ENCODE peak calls at places on chromosomes 7 and 10, in seven cellular contexts. T, Y, M, D, H, E and P are unnamed samples.

GRCh38 chr10:15120523-15120922 is 23.4 kb downstream of the RPP38 start:
- DNase-seq in H (no peak), T (no peak), D (no peak), Y (no peak), M (no peak), E (no peak), P (no peak)

GRCh38 chr10:102334106-102334505 is 61.4 kb upstream of the NFKB2 start:
- DNase-seq in D (peak; percentile 95), H (no peak), T (no peak), M (no peak), E (no peak), Y (no peak), P (no peak)

GRCh38 chr10:9709849-9710248 is 1307.8 kb upstream of the CELF2 start:
- DNase-seq in T (no peak), D (no peak), H (no peak), Y (no peak), E (no peak), M (no peak), P (no peak)

GRCh38 chr10:77927343-77928256 is 1.0 kb upstream of the DLG5 start:
- DNase-seq in H (no peak), M (no peak), Y (no peak), D (peak; percentile 50), E (no peak), T (no peak), P (peak; percentile 35)

GRCh38 chr7:11706666-11707605 is 125.1 kb downstream of the THSD7A start:
- DNase-seq in H (no peak), D (no peak), E (no peak), Y (no peak), M (peak; percentile 3), T (no peak), P (no peak)

GRCh38 chr10:132123606-132124005 is 57.9 kb downstream of the JAKMIP3 start:
- DNase-seq in T (peak; percentile 47), M (no peak), H (no peak), E (no peak), D (no peak), Y (no peak), P (no peak)

GRCh38 chr7:69630292-69630691 is 32.0 kb downstream of the AUTS2 start:
- DNase-seq in D (no peak), E (no peak), T (no peak), H (no peak), M (no peak), Y (no peak), P (peak; percentile 28)

GRCh38 chr10:113524120-113524519 is 28.7 kb upstream of the HABP2 start:
- DNase-seq in E (peak; percentile 11), Y (peak; percentile 23), H (no peak), T (no peak), M (no peak), D (peak; percentile 45), P (no peak)

GRCh38 chr10:11325817-11326216 is 285.6 kb downstream of the USP6NL start:
- DNase-seq in H (no peak), M (no peak), E (no peak), D (no peak), Y (no peak), T (no peak), P (no peak)

GRCh38 chr10:91549296-91549695 is 83.6 kb downstream of the PPP1R3C start:
- DNase-seq in T (no peak), D (no peak), E (no peak), H (no peak), M (no peak), Y (no peak), P (no peak)

GRCh38 chr7:82164813-82165212 is 278.8 kb downstream of the CACNA2D1 start:
- DNase-seq in M (no peak), T (no peak), H (no peak), Y (no peak), D (peak; percentile 25), E (no peak), P (peak; percentile 75)

GRCh38 chr10:77969029-77969635 is 42.6 kb upstream of the DLG5 start:
- DNase-seq in T (no peak), H (peak; percentile 39), M (no peak), E (no peak), Y (no peak), D (no peak), P (no peak)

GRCh38 chr7:30933124-30933893 is 21.7 kb downstream of the AQP1 start:
- DNase-seq in M (no peak), T (peak; percentile 65), D (peak; percentile 84), H (peak; percentile 4), E (no peak), Y (no peak), P (peak; percentile 38)

GRCh38 chr7:22156205-22156604 is 200.7 kb downstream of the RAPGEF5 start:
- DNase-seq in H (no peak), E (no peak), T (no peak), Y (no peak), M (peak; percentile 25), D (no peak), P (no peak)

GRCh38 chr7:148567524-148567923 is 23.0 kb upstream of the C7orf33 start:
- DNase-seq in D (peak; percentile 43), Y (no peak), T (no peak), E (no peak), H (no peak), M (no peak), P (no peak)

GRCh38 chr7:40221836-40222235 is 87.0 kb downstream of the SUGCT start:
- DNase-seq in Y (peak; percentile 76), D (no peak), E (no peak), H (no peak), T (no peak), M (no peak), P (peak; percentile 32)

GRCh38 chr7:47504546-47505316 is 77.2 kb downstream of the TNS3 start:
- DNase-seq in E (no peak), H (no peak), T (no peak), Y (no peak), M (no peak), D (no peak), P (peak; percentile 95)

DNA sequence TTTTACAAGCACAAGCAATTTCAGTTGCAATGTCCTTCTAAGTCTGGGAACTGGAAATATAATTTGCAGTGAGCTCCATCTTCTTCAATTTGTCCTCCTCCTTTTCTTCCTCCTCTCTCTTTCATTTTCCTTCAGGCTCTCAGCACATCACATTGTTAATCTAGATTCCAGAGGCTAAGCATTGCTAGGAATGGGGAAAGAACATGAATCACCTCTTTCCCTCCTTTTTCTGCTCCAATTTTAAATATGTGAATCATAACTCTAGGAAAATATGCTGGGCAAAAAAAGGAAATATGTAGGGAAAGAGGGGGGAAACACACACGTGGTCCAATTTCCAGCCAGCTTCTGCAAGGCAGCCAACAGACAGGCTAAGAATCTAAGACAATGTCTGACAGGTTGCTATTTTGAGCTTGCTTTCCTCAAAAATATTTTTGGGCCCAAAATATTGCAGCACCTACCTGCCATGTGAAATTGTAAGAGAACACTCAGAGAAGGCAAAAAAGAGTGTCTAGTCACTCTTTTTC is 72.7 kb upstream of the NUPR2 start:
- DNase-seq in M (no peak), H (no peak), D (no peak), T (no peak), Y (no peak), E (no peak), P (no peak)
- H3K9me3 ChIP-seq in M (no peaks in the 10 kb centered on the region), H (no peaks in the 10 kb centered on the region), D (peaks cover 33% of the 10 kb centered on the region), T (peaks cover 8% of the 10 kb centered on the region), Y (no peaks in the 10 kb centered on the region), E (no peaks in the 10 kb centered on the region), P (no peaks in the 10 kb centered on the region)

GRCh38 chr7:64642046-64642445 is 23.9 kb upstream of the ZNF107 start:
- DNase-seq in Y (no peak), T (no peak), H (no peak), D (no peak), M (no peak), E (no peak), P (no peak)
- H3K9me3 ChIP-seq in Y (no peaks in the 10 kb centered on the region), T (no peaks in the 10 kb centered on the region), H (no peaks in the 10 kb centered on the region), D (peaks cover 13% of the 10 kb centered on the region), M (peaks cover 6% of the 10 kb centered on the region), E (no peaks in the 10 kb centered on the region), P (no peaks in the 10 kb centered on the region)

DNA sequence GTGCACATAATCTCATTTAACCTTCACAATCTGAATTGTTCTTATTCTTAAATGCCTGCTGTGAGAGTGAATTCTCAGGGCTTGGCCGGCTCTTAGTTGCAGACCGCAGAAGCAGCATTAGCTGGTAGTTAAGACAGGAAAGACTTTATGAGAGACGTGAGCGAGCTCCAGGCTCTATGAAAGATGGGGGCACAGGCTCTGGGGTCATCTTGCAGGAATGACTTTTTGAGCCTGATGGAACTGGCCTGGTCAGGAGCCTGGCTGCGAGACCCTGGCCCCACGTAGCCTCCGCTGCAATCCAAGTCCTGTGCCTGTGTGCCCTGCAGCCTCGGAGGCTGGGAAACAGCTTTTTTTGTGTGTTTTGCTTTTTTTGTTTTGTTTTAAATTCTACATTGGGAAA is 958.8 kb upstream of the ZNF722 start:
- DNase-seq in T (no peak), E (no peak), D (no peak), Y (no peak), M (no peak), H (no peak), P (no peak)
- H3K9me3 ChIP-seq in T (peaks cover 98% of the 10 kb centered on the region), E (peaks cover 96% of the 10 kb centered on the region), D (peaks cover 74% of the 10 kb centered on the region), Y (no peaks in the 10 kb centered on the region), M (peaks cover 10% of the 10 kb centered on the region), H (no peaks in the 10 kb centered on the region), P (no peaks in the 10 kb centered on the region)

GRCh38 chr7:2257046-2257551 is 15.1 kb downstream of the NUDT1 start:
- DNase-seq in Y (no peak), D (no peak), M (no peak), E (no peak), H (no peak), T (peak; percentile 76), P (no peak)
- H3K9me3 ChIP-seq in Y (no peaks in the 10 kb centered on the region), D (no peaks in the 10 kb centered on the region), M (no peaks in the 10 kb centered on the region), E (no peaks in the 10 kb centered on the region), H (no peaks in the 10 kb centered on the region), T (no peaks in the 10 kb centered on the region), P (no peaks in the 10 kb centered on the region)

GRCh38 chr7:158313931-158314330 is 273.7 kb downstream of the PTPRN2 start:
- DNase-seq in H (no peak), Y (no peak), E (no peak), M (no peak), D (no peak), T (no peak), P (no peak)

GRCh38 chr7:158309844-158310763 is 277.5 kb downstream of the PTPRN2 start:
- DNase-seq in D (no peak), H (no peak), E (no peak), Y (no peak), M (no peak), T (no peak), P (no peak)

GRCh38 chr7:158312789-158313188 is 274.8 kb downstream of the PTPRN2 start:
- DNase-seq in H (no peak), T (no peak), D (no peak), M (no peak), Y (no peak), E (no peak), P (no peak)

GRCh38 chr7:158311791-158312190 is 275.8 kb downstream of the PTPRN2 start:
- DNase-seq in Y (no peak), H (no peak), T (no peak), D (no peak), E (no peak), M (no peak), P (no peak)

GRCh38 chr7:158310924-158311713 is 276.5 kb downstream of the PTPRN2 start:
- DNase-seq in D (no peak), H (no peak), E (no peak), T (no peak), M (no peak), Y (no peak), P (no peak)
- H3K9me3 ChIP-seq in D (peaks cover 20% of the 10 kb centered on the region), H (no peaks in the 10 kb centered on the region), E (peaks cover 11% of the 10 kb centered on the region), T (peaks cover 58% of the 10 kb centered on the region), M (peaks cover 7% of the 10 kb centered on the region), Y (no peaks in the 10 kb centered on the region), P (peaks cover 4% of the 10 kb centered on the region)

GRCh38 chr7:57414415-57414814 is 35.6 kb upstream of the ZNF716 start:
- DNase-seq in D (no peak), H (no peak), T (peak; percentile 32), Y (no peak), M (no peak), E (no peak), P (no peak)
- H3K9me3 ChIP-seq in D (peaks cover 7% of the 10 kb centered on the region), H (no peaks in the 10 kb centered on the region), T (peaks cover 81% of the 10 kb centered on the region), Y (no peaks in the 10 kb centered on the region), M (no peaks in the 10 kb centered on the region), E (peaks cover 86% of the 10 kb centered on the region), P (no peaks in the 10 kb centered on the region)

GRCh38 chr7:64187408-64187807 is 19.6 kb upstream of the ZNF735 start:
- DNase-seq in T (no peak), E (no peak), D (no peak), M (no peak), Y (no peak), H (no peak), P (no peak)
- H3K9me3 ChIP-seq in T (peaks cover 38% of the 10 kb centered on the region), E (peaks cover 73% of the 10 kb centered on the region), D (peaks cover 15% of the 10 kb centered on the region), M (peaks cover 11% of the 10 kb centered on the region), Y (no peaks in the 10 kb centered on the region), H (no peaks in the 10 kb centered on the region), P (no peaks in the 10 kb centered on the region)